ENCODE peak calls at places on chromosomes 13 and 19, in seven cellular contexts. A is breast epithelium; H is suprapubic skin; G is left ventricle myocardium inferior; J is IMR-90; Q is CD8-positive, alpha-beta T cell; R is body of pancreas. I is an unnamed sample. For H3K27me3, the result is how much of the 10 kb centered on the place peaks cover.

GRCh38 chr13:76884571-76885202 is 1.5 kb downstream of the KCTD12 start:
- DNase-seq in A (no peak), Q (no peak), J (peak), R (peak), G (no peak), H (no peak), I (no peak)

GRCh38 chr13:59931621-59932020 is 232.1 kb downstream of the DIAPH3 start:
- DNase-seq in R (no peak), G (no peak), A (no peak), Q (no peak), H (no peak), J (peak), I (no peak)

GRCh38 chr13:49980266-49980665 is 16.6 kb upstream of the TRIM13 start:
- DNase-seq in H (no peak), J (no peak), Q (no peak), G (no peak), R (no peak), A (no peak), I (no peak)

GRCh38 chr13:30739646-30740642 is 4.6 kb downstream of the ALOX5AP start:
- DNase-seq in Q (peak), R (peak), J (peak), G (no peak), A (no peak), H (no peak), I (no peak)

GRCh38 chr19:47723573-47723923 is 10.3 kb downstream of the EHD2 start:
- DNase-seq in J (peak), R (peak), G (peak), A (no peak), Q (no peak), H (no peak), I (peak)

GRCh38 chr19:30322641-30323320 is 49.4 kb upstream of the ZNF536 start:
- DNase-seq in R (no peak), J (no peak), Q (no peak), H (peak), G (no peak), A (no peak), I (no peak)

GRCh38 chr19:54114340-54114826 is 1.1 kb downstream of the TFPT start:
- DNase-seq in A (no peak), G (no peak), Q (peak), H (no peak), R (peak), J (peak), I (no peak)

GRCh38 chr19:788821-789472 is 8.3 kb upstream of the PTBP1 start:
- DNase-seq in A (no peak), J (no peak), G (no peak), H (no peak), R (no peak), Q (no peak), I (no peak)

GRCh38 chr13:72774019-72774418 is 7.7 kb downstream of the DIS3 start:
- DNase-seq in G (no peak), J (no peak), Q (no peak), H (no peak), R (no peak), A (no peak), I (no peak)

GRCh38 chr13:44142540-44142867 is 231.1 kb upstream of the SERP2 start:
- DNase-seq in G (no peak), J (no peak), Q (no peak), R (no peak), A (no peak), H (no peak), I (no peak)

GRCh38 chr13:98300956-98301641 is 124.0 kb upstream of the RNF113B start:
- DNase-seq in G (no peak), R (peak), A (no peak), Q (no peak), J (peak), H (no peak), I (no peak)

DNA sequence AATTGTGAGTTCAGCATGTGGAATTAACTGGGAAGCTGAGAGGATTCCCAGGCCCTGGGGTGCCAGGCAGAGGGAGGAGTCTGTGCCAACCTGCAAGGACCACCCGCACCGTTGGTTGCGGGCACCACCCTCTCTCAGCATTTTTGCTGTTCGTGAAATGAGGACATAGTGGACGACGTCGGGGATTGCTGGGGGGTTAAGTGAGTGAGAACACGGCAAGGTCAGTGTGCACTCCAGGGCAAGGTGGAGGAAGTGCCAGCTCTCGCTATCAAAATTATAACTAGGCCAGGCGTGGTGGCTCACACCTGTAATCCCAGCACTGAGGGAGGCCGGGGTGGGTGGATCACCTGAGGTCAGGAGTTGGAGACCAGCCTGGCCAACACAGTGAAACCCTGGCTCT is 2.2 kb downstream of the FXYD3 start:
- DNase-seq in G (no peak), A (no peak), H (no peak), Q (no peak), R (no peak), J (no peak), I (no peak)
- H3K4me3 ChIP-seq in G (no peak), A (peak), H (peak), Q (no peak), R (no peak), J (no peak), I (no peak)

GRCh38 chr13:108155185-108156106 is 59.9 kb downstream of the LIG4 start:
- DNase-seq in A (no peak), Q (peak), R (peak), J (peak), G (peak), H (no peak), I (no peak)
- TF ChIP-seq CTCF in A (peak), Q (peak), R (peak), J (peak), G (peak), H (peak), I (peak)

GRCh38 chr13:80214050-80214449 is 126.9 kb downstream of the SPRY2 start:
- DNase-seq in J (no peak), G (no peak), Q (no peak), R (no peak), H (no peak), A (no peak), I (no peak)
- H3K27me3 ChIP-seq in J (under half), G (under half), Q (under half), R (under half), H (under half), A (under half), I (under half)

GRCh38 chr19:44810555-44811447 is 1.9 kb downstream of the BCAM start:
- DNase-seq in A (no peak), H (no peak), R (no peak), J (no peak), G (no peak), Q (no peak), I (no peak)
- H3K4me3 ChIP-seq in A (peak), H (peak), R (no peak), J (no peak), G (peak), Q (no peak), I (no peak)

GRCh38 chr19:38711726-38712153 is 32.5 kb downstream of the CAPN12 start:
- DNase-seq in H (no peak), Q (no peak), R (peak), A (no peak), J (peak), G (no peak), I (peak)
- TF ChIP-seq CTCF in H (no peak), Q (no peak), R (no peak), A (no peak), J (peak), G (no peak), I (peak)

GRCh38 chr19:41914191-41914834 is 13.9 kb downstream of the ERFL start:
- DNase-seq in A (no peak), G (no peak), J (no peak), Q (no peak), H (no peak), R (no peak), I (no peak)

GRCh38 chr19:41914906-41915247 is 13.4 kb downstream of the ERFL start:
- DNase-seq in H (no peak), R (no peak), A (no peak), G (no peak), Q (no peak), J (no peak), I (no peak)

GRCh38 chr19:41917676-41918075 is 10.6 kb downstream of the ERFL start:
- DNase-seq in H (no peak), G (no peak), J (no peak), R (no peak), A (no peak), Q (no peak), I (no peak)

GRCh38 chr19:41915248-41916032 is 12.8 kb downstream of the ERFL start:
- DNase-seq in A (no peak), G (no peak), Q (no peak), H (no peak), J (no peak), R (no peak), I (no peak)

GRCh38 chr19:41916033-41916424 is 12.2 kb downstream of the ERFL start:
- DNase-seq in G (no peak), A (no peak), H (no peak), J (no peak), Q (peak), R (no peak), I (no peak)
- H3K27me3 ChIP-seq in G (half or more), A (half or more), H (half or more), J (half or more), Q (under half), R (under half), I (under half)